ENCODE peak calls at places on chromosomes 7 and 10, in nine cellular contexts. U is body of pancreas, Y is fibroblast of lung, F is HL-60, S is AG04449, L is breast epithelium, D is heart left ventricle, T is mesenchymal stem cell, P is SJSA1. G is an unnamed sample.

GRCh38 chr7:71752171-71752935 is 620.4 kb downstream of the GALNT17 start:
- DNase-seq in S (no peak), U (peak; percentile 52), P (no peak), F (peak; percentile 37), D (no peak), Y (no peak), T (no peak), L (no peak), G (no peak)

GRCh38 chr7:108171164-108171563 is 41.0 kb upstream of the LAMB4 start:
- DNase-seq in P (no peak), S (no peak), T (no peak), U (no peak), L (no peak), F (no peak), D (no peak), Y (no peak), G (peak; percentile 17)

GRCh38 chr10:77195101-77195500 is 442.5 kb downstream of the KCNMA1 start:
- DNase-seq in F (no peak), Y (peak; percentile 97), T (peak; percentile 89), P (no peak), D (no peak), L (no peak), S (peak; percentile 82), U (no peak), G (peak; percentile 85)

GRCh38 chr7:8052824-8053223 is 84.2 kb downstream of the GLCCI1 start:
- DNase-seq in T (no peak), L (no peak), Y (no peak), U (no peak), D (no peak), S (no peak), F (no peak), P (no peak), G (no peak)

GRCh38 chr10:93816123-93816747 is 58.5 kb downstream of the LGI1 start:
- DNase-seq in P (peak; percentile 65), F (peak; percentile 52), S (no peak), L (peak; percentile 59), D (peak; percentile 61), U (peak; percentile 46), T (peak; percentile 79), Y (peak; percentile 59), G (peak; percentile 67)

GRCh38 chr10:12455774-12456173 is 106.4 kb downstream of the CAMK1D start:
- DNase-seq in T (peak; percentile 41), L (no peak), P (no peak), S (no peak), F (no peak), D (no peak), U (no peak), Y (no peak), G (peak; percentile 50)

GRCh38 chr10:16989826-16990293 is 139.8 kb downstream of the CUBN start:
- DNase-seq in P (no peak), T (peak; percentile 43), Y (peak; percentile 92), D (no peak), L (no peak), F (no peak), U (no peak), S (no peak), G (peak; percentile 77)

GRCh38 chr7:139993592-139993991 is 69.2 kb downstream of the PARP12 start:
- DNase-seq in S (no peak), F (no peak), T (no peak), Y (no peak), L (no peak), P (no peak), D (no peak), U (no peak), G (no peak)

GRCh38 chr10:44619975-44620374 is 235.1 kb upstream of the CXCL12 start:
- DNase-seq in D (no peak), Y (peak; percentile 30), F (no peak), S (no peak), U (no peak), L (no peak), T (no peak), P (no peak), G (no peak)

GRCh38 chr7:256461-256940 is 33.5 kb upstream of the FOXL3 start:
- DNase-seq in L (no peak), P (no peak), Y (no peak), D (peak; percentile 11), U (no peak), F (no peak), S (no peak), T (no peak), G (no peak)

GRCh38 chr7:155883491-155884224 is 71.4 kb upstream of the SHH start:
- DNase-seq in D (no peak), U (no peak), P (peak; percentile 34), T (no peak), F (no peak), L (no peak), Y (no peak), S (no peak), G (no peak)

GRCh38 chr7:155886391-155887173 is 74.3 kb upstream of the SHH start:
- DNase-seq in P (no peak), Y (no peak), T (no peak), L (no peak), F (no peak), S (no peak), D (no peak), U (no peak), G (no peak)

GRCh38 chr7:155884225-155885161 is 72.2 kb upstream of the SHH start:
- DNase-seq in S (no peak), D (no peak), P (peak; percentile 34), T (no peak), L (no peak), Y (no peak), F (no peak), U (no peak), G (no peak)

GRCh38 chr7:155887174-155887525 is 74.9 kb upstream of the SHH start:
- DNase-seq in U (no peak), D (no peak), P (no peak), F (no peak), L (no peak), T (no peak), Y (no peak), S (no peak), G (no peak)

GRCh38 chr7:155885162-155886160 is 73.2 kb upstream of the SHH start:
- DNase-seq in P (peak; percentile 74), S (no peak), Y (peak; percentile 89), D (peak; percentile 45), L (no peak), T (no peak), U (no peak), F (no peak), G (peak; percentile 84)
- H3K4me3 ChIP-seq in P (peak overlapping the region; percentile 11), S (no peak overlapping the region), Y (no peak overlapping the region), D (peak overlapping the region; percentile 12), L (no peak overlapping the region), T (no peak overlapping the region), U (no peak overlapping the region), F (no peak overlapping the region), G (no peak overlapping the region)

GRCh38 chr7:155470186-155470487 is 12.2 kb downstream of the EN2 start:
- DNase-seq in L (no peak), U (peak; percentile 3), Y (no peak), F (no peak), P (no peak), T (no peak), D (no peak), S (no peak), G (no peak)

GRCh38 chr7:155471728-155472127 is 13.8 kb downstream of the EN2 start:
- DNase-seq in T (no peak), D (no peak), L (no peak), U (no peak), P (no peak), F (no peak), Y (no peak), S (no peak), G (no peak)

GRCh38 chr7:155469311-155470185 is 11.6 kb downstream of the EN2 start:
- DNase-seq in D (no peak), P (no peak), F (no peak), L (no peak), S (no peak), T (no peak), U (peak; percentile 2), Y (no peak), G (no peak)

GRCh38 chr7:155467846-155468821 is 10.2 kb downstream of the EN2 start:
- DNase-seq in U (peak; percentile 13), F (no peak), Y (no peak), S (no peak), P (no peak), D (no peak), L (peak; percentile 31), T (no peak), G (no peak)

GRCh38 chr7:155470686-155471638 is 13.0 kb downstream of the EN2 start:
- DNase-seq in T (no peak), D (no peak), F (no peak), L (peak; percentile 17), P (no peak), Y (no peak), U (peak; percentile 5), S (no peak), G (no peak)
- H3K4me3 ChIP-seq in T (no peak overlapping the region), D (no peak overlapping the region), F (no peak overlapping the region), L (no peak overlapping the region), P (no peak overlapping the region), Y (no peak overlapping the region), U (no peak overlapping the region), S (no peak overlapping the region), G (no peak overlapping the region)

GRCh38 chr10:7433861-7434260 is 23.0 kb upstream of the SFMBT2 start:
- DNase-seq in P (no peak), L (no peak), S (no peak), U (no peak), F (no peak), Y (no peak), T (no peak), D (no peak), G (no peak)
- H3K4me3 ChIP-seq in P (no peak overlapping the region), L (no peak overlapping the region), S (no peak overlapping the region), U (no peak overlapping the region), F (no peak overlapping the region), Y (no peak overlapping the region), T (no peak overlapping the region), D (no peak overlapping the region), G (no peak overlapping the region)

GRCh38 chr10:100736144-100736808 is 9.1 kb upstream of the PAX2 start:
- DNase-seq in D (no peak), T (no peak), Y (no peak), P (no peak), L (no peak), U (no peak), F (no peak), S (no peak), G (no peak)

GRCh38 chr10:100733319-100733718 is 12.1 kb upstream of the PAX2 start:
- DNase-seq in D (no peak), U (no peak), F (no peak), Y (no peak), L (no peak), P (no peak), T (no peak), S (no peak), G (no peak)

GRCh38 chr10:100734295-100735086 is 10.9 kb upstream of the PAX2 start:
- DNase-seq in U (no peak), P (no peak), S (no peak), F (no peak), D (no peak), L (no peak), T (no peak), Y (no peak), G (no peak)

GRCh38 chr10:100735345-100736143 is 9.8 kb upstream of the PAX2 start:
- DNase-seq in Y (no peak), U (no peak), S (no peak), P (no peak), F (no peak), D (no peak), T (no peak), L (no peak), G (no peak)

DNA sequence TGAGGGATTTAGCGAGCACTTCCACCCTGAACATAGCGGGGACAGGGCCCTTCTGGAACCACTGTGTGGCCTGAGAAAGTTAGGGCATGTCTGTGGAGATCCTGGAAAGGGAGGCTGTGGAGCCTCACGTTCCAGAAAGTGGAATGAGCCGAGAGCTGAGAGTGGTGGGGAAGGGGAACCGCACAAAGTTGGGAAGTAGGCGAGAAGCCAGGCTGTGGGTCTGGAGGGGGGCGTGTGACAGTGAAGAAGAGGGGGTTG is 10.4 kb upstream of the PAX2 start:
- DNase-seq in S (no peak), Y (no peak), P (no peak), D (no peak), L (no peak), F (no peak), U (no peak), T (no peak), G (no peak)
- H3K4me3 ChIP-seq in S (no peak overlapping the region), Y (no peak overlapping the region), P (no peak overlapping the region), D (no peak overlapping the region), L (no peak overlapping the region), F (no peak overlapping the region), U (no peak overlapping the region), T (no peak overlapping the region), G (no peak overlapping the region)

G was measured in astrocyte of the spinal cord.